ENCODE peak calls at places on chromosomes 1 and 21, in nine cellular contexts. One of them, this sample, is unnamed.
A peak's percentile ranks its signal among the peaks of the same experiment; 100 is the strongest.

GRCh38 chr1:237042467-237042891 is 495 bp downstream of the RYR2 start:
- DNase-seq in AG04450: no peak
- DNase-seq in stomach: no peak
- DNase-seq in epithelial cell of esophagus: no peak
- DNase-seq in nephron progenitor cell: no peak
- DNase-seq in CD4-positive, alpha-beta T cell: no peak
- DNase-seq in left ventricle myocardium inferior: no peak
- DNase-seq in psoas muscle: no peak
- DNase-seq in fibroblast of mammary gland: no peak
- DNase-seq in this sample: no peak

GRCh38 chr1:37391181-37391949 is 83.0 kb upstream of the ZC3H12A start:
- DNase-seq in CD4-positive, alpha-beta T cell: no peak
- DNase-seq in epithelial cell of esophagus: no peak
- DNase-seq in fibroblast of mammary gland: no peak
- DNase-seq in nephron progenitor cell: no peak
- DNase-seq in stomach: no peak
- DNase-seq in psoas muscle: no peak
- DNase-seq in AG04450: no peak
- DNase-seq in left ventricle myocardium inferior: no peak
- DNase-seq in this sample: no peak

GRCh38 chr1:3948344-3948743 is 48.3 kb upstream of the C1orf174 start:
- DNase-seq in psoas muscle: no peak
- DNase-seq in fibroblast of mammary gland: peak; percentile 23
- DNase-seq in epithelial cell of esophagus: peak; percentile 4
- DNase-seq in AG04450: no peak
- DNase-seq in stomach: no peak
- DNase-seq in left ventricle myocardium inferior: no peak
- DNase-seq in nephron progenitor cell: no peak
- DNase-seq in CD4-positive, alpha-beta T cell: no peak
- DNase-seq in this sample: no peak

GRCh38 chr1:1926346-1926811 is 7.3 kb upstream of the TMEM52 start:
- DNase-seq in fibroblast of mammary gland: no peak
- DNase-seq in epithelial cell of esophagus: no peak
- DNase-seq in psoas muscle: no peak
- DNase-seq in stomach: no peak
- DNase-seq in CD4-positive, alpha-beta T cell: no peak
- DNase-seq in nephron progenitor cell: no peak
- DNase-seq in AG04450: no peak
- DNase-seq in left ventricle myocardium inferior: no peak
- DNase-seq in this sample: no peak

GRCh38 chr1:80966266-80966665 is 834.5 kb upstream of the ADGRL2 start:
- DNase-seq in left ventricle myocardium inferior: no peak
- DNase-seq in fibroblast of mammary gland: no peak
- DNase-seq in AG04450: no peak
- DNase-seq in CD4-positive, alpha-beta T cell: no peak
- DNase-seq in stomach: no peak
- DNase-seq in nephron progenitor cell: no peak
- DNase-seq in epithelial cell of esophagus: peak; percentile 41
- DNase-seq in psoas muscle: no peak
- DNase-seq in this sample: no peak

GRCh38 chr1:55584521-55585401 is 369.6 kb upstream of the USP24 start:
- DNase-seq in left ventricle myocardium inferior: no peak
- DNase-seq in CD4-positive, alpha-beta T cell: no peak
- DNase-seq in stomach: no peak
- DNase-seq in epithelial cell of esophagus: no peak
- DNase-seq in fibroblast of mammary gland: peak; percentile 55
- DNase-seq in psoas muscle: no peak
- DNase-seq in nephron progenitor cell: no peak
- DNase-seq in AG04450: no peak
- DNase-seq in this sample: peak; percentile 76

GRCh38 chr1:185731446-185731845 is 2.7 kb upstream of the HMCN1 start:
- DNase-seq in stomach: no peak
- DNase-seq in AG04450: no peak
- DNase-seq in nephron progenitor cell: no peak
- DNase-seq in CD4-positive, alpha-beta T cell: no peak
- DNase-seq in psoas muscle: no peak
- DNase-seq in fibroblast of mammary gland: no peak
- DNase-seq in epithelial cell of esophagus: no peak
- DNase-seq in left ventricle myocardium inferior: no peak
- DNase-seq in this sample: no peak

GRCh38 chr1:86441581-86441980 is 17.6 kb downstream of the CLCA2 start:
- DNase-seq in psoas muscle: no peak
- DNase-seq in stomach: no peak
- DNase-seq in fibroblast of mammary gland: no peak
- DNase-seq in epithelial cell of esophagus: no peak
- DNase-seq in nephron progenitor cell: no peak
- DNase-seq in CD4-positive, alpha-beta T cell: peak; percentile 31
- DNase-seq in AG04450: no peak
- DNase-seq in left ventricle myocardium inferior: no peak
- DNase-seq in this sample: no peak

GRCh38 chr1:181669209-181669608 is 185.9 kb downstream of the CACNA1E start:
- DNase-seq in nephron progenitor cell: no peak
- DNase-seq in left ventricle myocardium inferior: no peak
- DNase-seq in fibroblast of mammary gland: peak; percentile 41
- DNase-seq in psoas muscle: no peak
- DNase-seq in AG04450: no peak
- DNase-seq in epithelial cell of esophagus: peak; percentile 48
- DNase-seq in CD4-positive, alpha-beta T cell: no peak
- DNase-seq in stomach: no peak
- DNase-seq in this sample: no peak

GRCh38 chr1:100253552-100253951 is 3.9 kb upstream of the DBT start:
- DNase-seq in left ventricle myocardium inferior: no peak
- DNase-seq in psoas muscle: no peak
- DNase-seq in CD4-positive, alpha-beta T cell: no peak
- DNase-seq in nephron progenitor cell: no peak
- DNase-seq in epithelial cell of esophagus: no peak
- DNase-seq in AG04450: no peak
- DNase-seq in stomach: no peak
- DNase-seq in fibroblast of mammary gland: no peak
- DNase-seq in this sample: no peak

GRCh38 chr21:32474179-32475059 is 61.9 kb downstream of the EVA1C start:
- DNase-seq in psoas muscle: no peak
- DNase-seq in epithelial cell of esophagus: no peak
- DNase-seq in stomach: peak; percentile 29
- DNase-seq in fibroblast of mammary gland: no peak
- DNase-seq in CD4-positive, alpha-beta T cell: no peak
- DNase-seq in left ventricle myocardium inferior: no peak
- DNase-seq in nephron progenitor cell: no peak
- DNase-seq in AG04450: no peak
- DNase-seq in this sample: no peak

GRCh38 chr21:29748391-29749167 is 191.2 kb downstream of the GRIK1 start:
- DNase-seq in AG04450: no peak
- DNase-seq in fibroblast of mammary gland: no peak
- DNase-seq in nephron progenitor cell: no peak
- DNase-seq in stomach: no peak
- DNase-seq in psoas muscle: no peak
- DNase-seq in epithelial cell of esophagus: no peak
- DNase-seq in CD4-positive, alpha-beta T cell: no peak
- DNase-seq in left ventricle myocardium inferior: no peak
- DNase-seq in this sample: no peak

GRCh38 chr1:53246261-53247134 is 8.2 kb upstream of the MAGOH start:
- DNase-seq in psoas muscle: no peak
- DNase-seq in stomach: no peak
- DNase-seq in AG04450: peak; percentile 91
- DNase-seq in nephron progenitor cell: no peak
- DNase-seq in CD4-positive, alpha-beta T cell: no peak
- DNase-seq in left ventricle myocardium inferior: no peak
- DNase-seq in epithelial cell of esophagus: no peak
- DNase-seq in fibroblast of mammary gland: peak; percentile 24
- DNase-seq in this sample: peak; percentile 64

GRCh38 chr1:180595966-180596365 is 35.9 kb upstream of the XPR1 start:
- DNase-seq in left ventricle myocardium inferior: no peak
- DNase-seq in nephron progenitor cell: no peak
- DNase-seq in CD4-positive, alpha-beta T cell: no peak
- DNase-seq in psoas muscle: no peak
- DNase-seq in fibroblast of mammary gland: no peak
- DNase-seq in AG04450: no peak
- DNase-seq in epithelial cell of esophagus: no peak
- DNase-seq in stomach: no peak
- DNase-seq in this sample: no peak

GRCh38 chr1:71054281-71054731 is 6.7 kb upstream of the PTGER3 start:
- DNase-seq in psoas muscle: peak; percentile 51
- DNase-seq in AG04450: no peak
- DNase-seq in left ventricle myocardium inferior: no peak
- DNase-seq in fibroblast of mammary gland: no peak
- DNase-seq in epithelial cell of esophagus: no peak
- DNase-seq in nephron progenitor cell: no peak
- DNase-seq in stomach: no peak
- DNase-seq in CD4-positive, alpha-beta T cell: no peak
- DNase-seq in this sample: no peak

GRCh38 chr1:160427625-160428024 is 27.3 kb downstream of the VANGL2 start:
- DNase-seq in psoas muscle: no peak
- DNase-seq in epithelial cell of esophagus: no peak
- DNase-seq in fibroblast of mammary gland: no peak
- DNase-seq in CD4-positive, alpha-beta T cell: no peak
- DNase-seq in nephron progenitor cell: no peak
- DNase-seq in stomach: no peak
- DNase-seq in left ventricle myocardium inferior: no peak
- DNase-seq in AG04450: no peak
- DNase-seq in this sample: peak; percentile 61

GRCh38 chr1:224084867-224085266 is 29.0 kb upstream of the FBXO28 start:
- DNase-seq in AG04450: no peak
- DNase-seq in stomach: no peak
- DNase-seq in fibroblast of mammary gland: no peak
- DNase-seq in CD4-positive, alpha-beta T cell: no peak
- DNase-seq in left ventricle myocardium inferior: no peak
- DNase-seq in nephron progenitor cell: no peak
- DNase-seq in epithelial cell of esophagus: no peak
- DNase-seq in psoas muscle: no peak
- DNase-seq in this sample: no peak
- TF ChIP-seq CTCF in AG04450: no peak
- TF ChIP-seq CTCF in stomach: no peak
- TF ChIP-seq CTCF in fibroblast of mammary gland: no peak
- TF ChIP-seq CTCF in CD4-positive, alpha-beta T cell: no peak
- TF ChIP-seq CTCF in left ventricle myocardium inferior: no peak
- TF ChIP-seq CTCF in nephron progenitor cell: no peak
- TF ChIP-seq CTCF in epithelial cell of esophagus: no peak
- TF ChIP-seq CTCF in psoas muscle: no peak
- TF ChIP-seq CTCF in this sample: no peak

DNA sequence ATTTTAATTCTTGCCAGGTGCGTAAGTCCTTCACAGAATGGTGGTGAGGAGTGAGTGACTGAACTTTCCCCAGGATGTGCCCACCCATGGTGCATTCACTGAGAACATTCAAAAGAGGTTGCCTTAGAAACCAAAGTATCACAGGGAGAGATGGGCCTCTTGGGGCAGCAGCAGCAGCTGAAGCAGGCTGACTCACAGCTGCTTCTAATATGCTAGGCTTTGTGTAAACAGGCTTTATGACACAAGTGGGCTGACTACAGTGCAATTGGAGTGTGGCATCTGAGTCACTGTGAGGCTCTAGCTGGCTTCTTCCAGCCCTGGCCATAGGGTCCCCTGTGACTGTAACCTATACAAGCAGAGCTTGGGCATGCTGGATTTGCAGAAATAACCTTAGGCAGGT is 12.6 kb downstream of the PIGP start:
- DNase-seq in AG04450: peak; percentile 86
- DNase-seq in CD4-positive, alpha-beta T cell: no peak
- DNase-seq in epithelial cell of esophagus: peak; percentile 93
- DNase-seq in fibroblast of mammary gland: peak; percentile 99
- DNase-seq in left ventricle myocardium inferior: no peak
- DNase-seq in psoas muscle: peak; percentile 63
- DNase-seq in stomach: peak; percentile 40
- DNase-seq in nephron progenitor cell: peak; percentile 22
- DNase-seq in this sample: peak; percentile 99
- TF ChIP-seq CTCF in AG04450: peak; percentile 38
- TF ChIP-seq CTCF in CD4-positive, alpha-beta T cell: no peak
- TF ChIP-seq CTCF in epithelial cell of esophagus: peak; percentile 39
- TF ChIP-seq CTCF in fibroblast of mammary gland: peak; percentile 26
- TF ChIP-seq CTCF in left ventricle myocardium inferior: no peak
- TF ChIP-seq CTCF in psoas muscle: no peak
- TF ChIP-seq CTCF in stomach: no peak
- TF ChIP-seq CTCF in nephron progenitor cell: no peak
- TF ChIP-seq CTCF in this sample: peak; percentile 24

GRCh38 chr21:43957128-43957571 is 55.0 kb upstream of the TRAPPC10 start:
- DNase-seq in left ventricle myocardium inferior: no peak
- DNase-seq in AG04450: no peak
- DNase-seq in psoas muscle: peak; percentile 50
- DNase-seq in stomach: no peak
- DNase-seq in fibroblast of mammary gland: no peak
- DNase-seq in epithelial cell of esophagus: no peak
- DNase-seq in CD4-positive, alpha-beta T cell: no peak
- DNase-seq in nephron progenitor cell: peak; percentile 54
- DNase-seq in this sample: no peak

GRCh38 chr21:43957629-43958362 is 54.3 kb upstream of the TRAPPC10 start:
- DNase-seq in left ventricle myocardium inferior: no peak
- DNase-seq in CD4-positive, alpha-beta T cell: no peak
- DNase-seq in stomach: no peak
- DNase-seq in AG04450: no peak
- DNase-seq in epithelial cell of esophagus: no peak
- DNase-seq in psoas muscle: no peak
- DNase-seq in nephron progenitor cell: peak; percentile 65
- DNase-seq in fibroblast of mammary gland: no peak
- DNase-seq in this sample: no peak

GRCh38 chr21:43958364-43959158 is 53.5 kb upstream of the TRAPPC10 start:
- DNase-seq in fibroblast of mammary gland: no peak
- DNase-seq in left ventricle myocardium inferior: no peak
- DNase-seq in CD4-positive, alpha-beta T cell: no peak
- DNase-seq in psoas muscle: no peak
- DNase-seq in stomach: no peak
- DNase-seq in AG04450: no peak
- DNase-seq in nephron progenitor cell: no peak
- DNase-seq in epithelial cell of esophagus: no peak
- DNase-seq in this sample: no peak

GRCh38 chr21:43959231-43960041 is 52.7 kb upstream of the TRAPPC10 start:
- DNase-seq in stomach: no peak
- DNase-seq in CD4-positive, alpha-beta T cell: no peak
- DNase-seq in left ventricle myocardium inferior: no peak
- DNase-seq in nephron progenitor cell: no peak
- DNase-seq in AG04450: no peak
- DNase-seq in psoas muscle: no peak
- DNase-seq in epithelial cell of esophagus: no peak
- DNase-seq in fibroblast of mammary gland: no peak
- DNase-seq in this sample: no peak

DNA sequence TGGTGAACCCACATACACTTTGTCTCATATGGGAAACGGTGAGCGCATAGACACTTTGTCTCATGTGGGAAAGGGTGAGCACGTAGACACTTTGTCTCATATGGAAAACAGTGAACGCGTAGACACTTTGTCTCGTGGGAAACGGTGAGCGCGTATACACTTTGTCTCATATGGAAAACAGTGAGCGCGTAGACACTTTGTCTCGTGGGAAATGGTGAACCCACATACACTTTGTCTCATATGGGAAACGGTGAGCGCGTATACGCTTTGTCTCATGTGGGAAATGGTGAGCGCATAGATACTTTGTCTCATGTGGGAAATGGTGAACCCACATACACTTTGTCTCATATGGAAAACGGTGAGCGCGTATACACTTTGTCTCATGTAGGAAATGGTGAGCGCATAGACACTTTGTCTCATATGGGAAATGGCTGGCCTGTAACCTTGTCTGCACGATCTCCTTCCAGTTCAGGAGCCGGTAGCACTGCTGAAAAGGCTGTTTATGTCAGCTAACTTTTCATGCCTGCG is 50.7 kb upstream of the TRAPPC10 start:
- DNase-seq in epithelial cell of esophagus: no peak
- DNase-seq in nephron progenitor cell: no peak
- DNase-seq in AG04450: no peak
- DNase-seq in stomach: no peak
- DNase-seq in fibroblast of mammary gland: no peak
- DNase-seq in psoas muscle: no peak
- DNase-seq in CD4-positive, alpha-beta T cell: no peak
- DNase-seq in left ventricle myocardium inferior: no peak
- DNase-seq in this sample: no peak
- TF ChIP-seq CTCF in epithelial cell of esophagus: no peak
- TF ChIP-seq CTCF in nephron progenitor cell: no peak
- TF ChIP-seq CTCF in AG04450: no peak
- TF ChIP-seq CTCF in stomach: no peak
- TF ChIP-seq CTCF in fibroblast of mammary gland: no peak
- TF ChIP-seq CTCF in psoas muscle: no peak
- TF ChIP-seq CTCF in CD4-positive, alpha-beta T cell: no peak
- TF ChIP-seq CTCF in left ventricle myocardium inferior: no peak
- TF ChIP-seq CTCF in this sample: no peak

GRCh38 chr1:217522280-217522679 is 108.6 kb downstream of the GPATCH2 start:
- DNase-seq in nephron progenitor cell: no peak
- DNase-seq in AG04450: no peak
- DNase-seq in left ventricle myocardium inferior: no peak
- DNase-seq in stomach: no peak
- DNase-seq in fibroblast of mammary gland: no peak
- DNase-seq in psoas muscle: no peak
- DNase-seq in epithelial cell of esophagus: no peak
- DNase-seq in CD4-positive, alpha-beta T cell: no peak
- DNase-seq in this sample: no peak
- TF ChIP-seq CTCF in nephron progenitor cell: no peak
- TF ChIP-seq CTCF in AG04450: no peak
- TF ChIP-seq CTCF in left ventricle myocardium inferior: peak; percentile 43
- TF ChIP-seq CTCF in stomach: no peak
- TF ChIP-seq CTCF in fibroblast of mammary gland: no peak
- TF ChIP-seq CTCF in psoas muscle: no peak
- TF ChIP-seq CTCF in epithelial cell of esophagus: no peak
- TF ChIP-seq CTCF in CD4-positive, alpha-beta T cell: no peak
- TF ChIP-seq CTCF in this sample: no peak

This sample was measured in astrocyte of the spinal cord.